ENCODE peak calls at places on chromosome 18, in four cellular contexts. One of them, this sample, is unnamed.

GRCh38 chr18:55589625-55590291 is 1.8 kb upstream of the TCF4 start:
- DNase-seq in IMR-90: peak; percentile 96
- DNase-seq in H9: peak; percentile 93
- DNase-seq in H1: peak; percentile 83
- DNase-seq in this sample: peak; percentile 97

GRCh38 chr18:59927246-59927825 is 27.5 kb downstream of the PMAIP1 start:
- DNase-seq in IMR-90: peak; percentile 66
- DNase-seq in H9: no peak
- DNase-seq in H1: no peak
- DNase-seq in this sample: no peak

GRCh38 chr18:58180738-58181353 is 136.8 kb downstream of the NEDD4L start:
- DNase-seq in H1: no peak
- DNase-seq in H9: no peak
- DNase-seq in IMR-90: peak; percentile 47
- DNase-seq in this sample: peak; percentile 65

GRCh38 chr18:3332376-3332775 is 70.4 kb downstream of the MYL12B start:
- DNase-seq in H1: no peak
- DNase-seq in H9: no peak
- DNase-seq in IMR-90: peak; percentile 16
- DNase-seq in this sample: no peak

GRCh38 chr18:32441536-32441935 is 29.1 kb downstream of the GAREM1 start:
- DNase-seq in H9: no peak
- DNase-seq in H1: no peak
- DNase-seq in IMR-90: no peak
- DNase-seq in this sample: no peak

GRCh38 chr18:32695534-32695933 is 77.3 kb downstream of the KLHL14 start:
- DNase-seq in H1: no peak
- DNase-seq in H9: no peak
- DNase-seq in IMR-90: no peak
- DNase-seq in this sample: no peak

GRCh38 chr18:27656167-27656778 is 471.2 kb upstream of the CHST9 start:
- DNase-seq in H9: no peak
- DNase-seq in H1: no peak
- DNase-seq in IMR-90: no peak
- DNase-seq in this sample: no peak

GRCh38 chr18:57438669-57439616 is 3.8 kb downstream of the ONECUT2 start:
- DNase-seq in H9: no peak
- DNase-seq in IMR-90: no peak
- DNase-seq in H1: no peak
- DNase-seq in this sample: peak; percentile 41

GRCh38 chr18:35174093-35174731 is 66.6 kb upstream of the ZNF397 start:
- DNase-seq in H1: no peak
- DNase-seq in IMR-90: no peak
- DNase-seq in H9: no peak
- DNase-seq in this sample: peak; percentile 29

GRCh38 chr18:23257686-23258565 is 122.6 kb downstream of the CABLES1 start:
- DNase-seq in IMR-90: peak; percentile 79
- DNase-seq in H1: no peak
- DNase-seq in H9: no peak
- DNase-seq in this sample: no peak

GRCh38 chr18:3044931-3045698 is 32.2 kb upstream of the LPIN2 start:
- DNase-seq in H9: no peak
- DNase-seq in H1: no peak
- DNase-seq in IMR-90: no peak
- DNase-seq in this sample: no peak

GRCh38 chr18:57863706-57864105 is 60.6 kb upstream of the ATP8B1 start:
- DNase-seq in H9: no peak
- DNase-seq in H1: no peak
- DNase-seq in IMR-90: peak; percentile 57
- DNase-seq in this sample: no peak

GRCh38 chr18:78996741-78997490 is 17.3 kb downstream of the SALL3 start:
- DNase-seq in IMR-90: no peak
- DNase-seq in H1: no peak
- DNase-seq in H9: no peak
- DNase-seq in this sample: no peak

GRCh38 chr18:2848145-2848878 is 1.5 kb downstream of the EMILIN2 start:
- DNase-seq in IMR-90: no peak
- DNase-seq in H9: no peak
- DNase-seq in H1: no peak
- DNase-seq in this sample: no peak

GRCh38 chr18:23938046-23938756 is 76.4 kb upstream of the TTC39C start:
- DNase-seq in IMR-90: no peak
- DNase-seq in H1: no peak
- DNase-seq in H9: no peak
- DNase-seq in this sample: no peak

GRCh38 chr18:79774111-79774510 is 23.6 kb upstream of the KCNG2 start:
- DNase-seq in H1: no peak
- DNase-seq in H9: no peak
- DNase-seq in IMR-90: no peak
- DNase-seq in this sample: no peak

GRCh38 chr18:37332764-37333420 is 232.7 kb downstream of the CELF4 start:
- DNase-seq in H9: no peak
- DNase-seq in IMR-90: no peak
- DNase-seq in H1: no peak
- DNase-seq in this sample: no peak

GRCh38 chr18:49976810-49977209 is 163.5 kb upstream of the ACAA2 start:
- DNase-seq in IMR-90: no peak
- DNase-seq in H1: no peak
- DNase-seq in H9: no peak
- DNase-seq in this sample: no peak

GRCh38 chr18:79962311-79962710 is 2.1 kb upstream of the HSBP1L1 start:
- DNase-seq in H1: no peak
- DNase-seq in IMR-90: peak; percentile 61
- DNase-seq in H9: no peak
- DNase-seq in this sample: no peak

GRCh38 chr18:5251117-5251516 is 44.4 kb downstream of the ZBTB14 start:
- DNase-seq in H9: no peak
- DNase-seq in H1: no peak
- DNase-seq in IMR-90: no peak
- DNase-seq in this sample: no peak

GRCh38 chr18:55385770-55386169 is 202.2 kb downstream of the TCF4 start:
- DNase-seq in H9: no peak
- DNase-seq in IMR-90: no peak
- DNase-seq in H1: no peak
- DNase-seq in this sample: no peak

GRCh38 chr18:70181015-70181414 is 24.5 kb downstream of the RTTN start:
- DNase-seq in H1: no peak
- DNase-seq in IMR-90: peak; percentile 80
- DNase-seq in H9: no peak
- DNase-seq in this sample: peak; percentile 92

GRCh38 chr18:50709215-50709614 is 110.6 kb downstream of the MRO start:
- DNase-seq in IMR-90: no peak
- DNase-seq in H1: no peak
- DNase-seq in H9: peak; percentile 53
- DNase-seq in this sample: peak; percentile 20

GRCh38 chr18:55779461-55779710 is 191.4 kb upstream of the TCF4 start:
- DNase-seq in IMR-90: no peak
- DNase-seq in H9: no peak
- DNase-seq in H1: no peak
- DNase-seq in this sample: peak; percentile 84

GRCh38 chr18:63071566-63072175 is 247.9 kb downstream of the BCL2 start:
- DNase-seq in IMR-90: no peak
- DNase-seq in H9: no peak
- DNase-seq in H1: no peak
- DNase-seq in this sample: no peak

GRCh38 chr18:57077786-57078552 is 68.9 kb upstream of the BOD1L2 start:
- DNase-seq in H9: peak; percentile 31
- DNase-seq in IMR-90: no peak
- DNase-seq in H1: no peak
- DNase-seq in this sample: no peak

GRCh38 chr18:80158365-80158764 is 49.3 kb downstream of the ADNP2 start:
- DNase-seq in H9: no peak
- DNase-seq in IMR-90: no peak
- DNase-seq in H1: no peak
- DNase-seq in this sample: no peak

GRCh38 chr18:79506191-79507075 is 110.7 kb downstream of the NFATC1 start:
- DNase-seq in H1: no peak
- DNase-seq in H9: no peak
- DNase-seq in IMR-90: no peak
- DNase-seq in this sample: peak; percentile 89

GRCh38 chr18:58315041-58315440 is 271.0 kb downstream of the NEDD4L start:
- DNase-seq in H9: no peak
- DNase-seq in H1: no peak
- DNase-seq in IMR-90: peak; percentile 15
- DNase-seq in this sample: no peak

DNA sequence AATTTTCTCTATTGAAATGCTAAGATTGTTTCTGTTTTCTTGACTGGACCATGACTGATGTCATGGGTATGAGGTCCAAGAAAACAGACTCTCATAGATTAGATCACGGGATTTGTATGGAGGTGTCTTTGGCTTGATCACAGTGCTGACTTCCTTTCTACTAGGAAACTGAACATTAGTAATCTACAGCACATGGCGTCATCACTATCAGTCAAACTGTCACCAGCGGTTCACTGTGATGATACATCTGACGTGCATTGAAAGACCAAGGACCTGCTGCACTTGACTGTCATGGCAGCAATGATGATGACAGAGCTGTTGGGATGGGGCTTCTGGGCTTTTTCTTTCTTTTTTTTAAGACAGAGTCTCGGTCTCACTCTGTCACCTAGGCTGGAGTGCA is 28.2 kb upstream of the IMPA2 start:
- DNase-seq in H9: no peak
- DNase-seq in IMR-90: peak; percentile 11
- DNase-seq in H1: no peak
- DNase-seq in this sample: no peak
- H3K56ac ChIP-seq in H9: no peak overlapping the region
- H3K56ac ChIP-seq in IMR-90: no peak overlapping the region
- H3K56ac ChIP-seq in H1: no peak overlapping the region
- H3K56ac ChIP-seq in this sample: no peak overlapping the region

DNA sequence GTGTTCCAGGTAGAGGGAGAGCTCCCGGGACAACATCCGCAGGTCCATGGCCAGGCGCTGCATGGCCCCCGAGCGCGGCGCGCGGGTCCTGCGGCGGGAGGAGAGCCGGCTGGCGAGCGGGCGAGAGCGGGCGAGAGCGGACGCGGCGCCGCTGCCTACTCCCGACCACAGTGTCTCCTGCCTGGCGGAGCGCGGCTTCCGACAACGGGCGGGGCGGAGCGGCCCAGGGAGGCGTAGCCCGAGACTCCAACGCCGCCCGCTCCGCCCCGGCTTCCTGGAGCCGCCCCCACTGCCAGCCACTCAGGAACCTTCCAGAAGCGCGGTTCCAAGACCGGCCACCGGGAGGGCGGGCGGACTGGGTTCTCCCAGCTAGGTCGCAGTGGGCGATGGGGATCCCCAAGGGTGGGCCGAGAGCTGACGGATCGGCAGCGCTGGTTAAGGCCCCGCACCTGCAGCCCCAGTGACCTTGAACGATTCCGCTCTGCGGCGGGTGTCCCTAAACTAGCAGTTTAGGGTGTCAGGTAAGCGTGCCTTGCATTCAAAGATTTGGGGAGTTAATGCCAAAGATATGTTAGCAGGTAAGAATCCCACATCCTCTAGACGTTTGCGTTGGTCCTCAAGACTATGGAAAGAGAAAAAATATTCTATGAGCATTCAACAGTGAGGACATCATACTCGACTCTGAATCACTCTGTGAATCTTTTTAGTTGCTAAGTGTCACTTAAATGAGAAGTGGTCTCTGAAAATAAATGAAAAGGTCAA is at the start of gene ABHD3:
- DNase-seq in H1: peak; percentile 76
- DNase-seq in IMR-90: peak; percentile 85
- DNase-seq in H9: peak; percentile 92
- DNase-seq in this sample: peak; percentile 94
- H2BK15ac ChIP-seq in H1: peak within 1 kb of the TSS; percentile 46
- H2BK15ac ChIP-seq in IMR-90: peak within 1 kb of the TSS; percentile 68
- H2BK15ac ChIP-seq in H9: no peak within 1 kb of the TSS
- H2BK15ac ChIP-seq in this sample: no peak within 1 kb of the TSS

GRCh38 chr18:9877655-9878014 is 8.1 kb upstream of the TXNDC2 start:
- DNase-seq in H9: no peak
- DNase-seq in H1: no peak
- DNase-seq in IMR-90: no peak
- DNase-seq in this sample: no peak

GRCh38 chr18:9878095-9878494 is 7.7 kb upstream of the TXNDC2 start:
- DNase-seq in H9: no peak
- DNase-seq in IMR-90: no peak
- DNase-seq in H1: no peak
- DNase-seq in this sample: no peak

GRCh38 chr18:9876523-9876866 is 9.3 kb upstream of the TXNDC2 start:
- DNase-seq in H9: no peak
- DNase-seq in IMR-90: no peak
- DNase-seq in H1: no peak
- DNase-seq in this sample: no peak

GRCh38 chr18:9878783-9879242 is 7.0 kb upstream of the TXNDC2 start:
- DNase-seq in IMR-90: no peak
- DNase-seq in H1: no peak
- DNase-seq in H9: no peak
- DNase-seq in this sample: no peak

DNA sequence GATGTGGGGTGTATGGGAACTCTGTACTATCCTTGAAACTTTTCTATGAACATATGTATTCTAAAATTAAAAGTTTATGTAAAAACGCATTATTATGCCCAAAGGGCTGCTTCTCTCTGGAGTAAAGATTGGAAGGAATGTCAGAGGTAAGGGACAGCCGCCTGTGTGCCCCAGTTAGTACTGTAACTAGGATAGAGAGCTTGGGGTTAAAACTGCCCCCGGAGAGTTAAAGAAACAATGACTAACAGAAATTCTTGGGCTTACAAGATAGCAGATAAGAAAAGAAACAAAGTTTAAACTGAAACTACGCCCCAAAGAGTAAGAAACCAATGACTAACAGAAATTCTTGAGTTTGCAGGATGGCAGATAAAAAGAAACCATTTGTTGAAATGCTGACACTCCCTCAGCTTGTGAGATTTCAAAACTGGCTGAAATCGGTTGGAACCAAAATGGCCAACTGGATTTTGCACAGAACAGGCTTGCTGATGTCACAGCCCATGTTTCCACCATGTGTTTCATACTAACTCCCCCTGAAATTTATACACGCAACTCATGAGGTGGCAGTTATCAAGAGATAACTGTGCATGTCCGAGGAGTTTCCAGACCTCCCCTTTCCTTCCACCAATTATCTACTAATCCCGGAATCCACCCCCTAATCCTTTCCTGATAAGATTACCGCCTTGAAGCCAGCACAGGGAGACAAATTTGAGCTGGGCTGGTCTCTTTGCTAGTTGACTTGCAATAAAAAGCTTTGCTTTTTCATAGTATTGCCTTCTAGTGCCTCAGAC is 8.7 kb upstream of the TXNDC2 start:
- DNase-seq in IMR-90: peak; percentile 97
- DNase-seq in H1: no peak
- DNase-seq in H9: no peak
- DNase-seq in this sample: peak; percentile 96
- H2BK120ac ChIP-seq in IMR-90: peak overlapping the region; percentile 93
- H2BK120ac ChIP-seq in H1: no peak overlapping the region
- H2BK120ac ChIP-seq in H9: no peak overlapping the region
- H2BK120ac ChIP-seq in this sample: no peak overlapping the region

DNA sequence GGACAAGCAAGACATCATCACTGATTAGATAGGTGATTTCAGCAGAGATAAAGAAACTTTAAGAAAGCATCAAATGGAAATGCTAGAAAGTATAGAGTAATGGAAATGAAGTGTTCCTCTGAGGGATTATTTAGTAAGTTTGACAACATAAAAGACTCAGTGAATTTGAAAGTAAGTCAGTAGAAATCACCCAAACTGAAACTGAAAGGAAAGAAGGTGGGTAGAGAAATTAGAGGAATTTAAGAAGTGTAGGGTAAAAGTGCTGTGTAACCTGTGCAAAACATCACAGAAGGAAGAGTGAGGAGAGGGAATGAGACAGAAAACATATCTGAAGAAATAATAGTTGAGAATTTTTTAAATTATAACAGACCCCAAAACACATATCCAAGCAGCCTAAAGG is 343.1 kb downstream of the CBLN2 start:
- DNase-seq in IMR-90: no peak
- DNase-seq in H9: no peak
- DNase-seq in H1: no peak
- DNase-seq in this sample: no peak
- H3K56ac ChIP-seq in IMR-90: no peak overlapping the region
- H3K56ac ChIP-seq in H9: no peak overlapping the region
- H3K56ac ChIP-seq in H1: no peak overlapping the region
- H3K56ac ChIP-seq in this sample: no peak overlapping the region

This sample was measured in mesendoderm.